ENCODE peak calls at places on chromosome 6, in six cellular contexts. Y is caudate nucleus, X is AG04450, A is left ventricle myocardium inferior, O is AG20443, L is neural progenitor cell. J is an unnamed sample.

GRCh38 chr6:88359530-88360202 is 193.5 kb upstream of the CNR1 start:
- DNase-seq in Y (no peak), X (no peak), A (no peak), O (no peak), L (peak), J (no peak)

GRCh38 chr6:131309437-131309836 is 174.2 kb downstream of the AKAP7 start:
- DNase-seq in Y (no peak), X (no peak), A (no peak), O (no peak), L (no peak), J (no peak)

GRCh38 chr6:90574610-90575009 is 12.3 kb downstream of the MAP3K7 start:
- DNase-seq in Y (no peak), X (no peak), A (no peak), O (no peak), L (no peak), J (no peak)

GRCh38 chr6:169839493-169839892 is 88.1 kb downstream of the ERMARD start:
- DNase-seq in Y (no peak), X (no peak), A (no peak), O (no peak), L (no peak), J (no peak)

GRCh38 chr6:166998256-166999144 is 697 bp upstream of the CEP43 start:
- DNase-seq in Y (no peak), X (no peak), A (peak), O (peak), L (peak), J (no peak)

GRCh38 chr6:170281331-170282292 is 9.3 kb downstream of the DLL1 start:
- DNase-seq in Y (no peak), X (no peak), A (no peak), O (no peak), L (no peak), J (no peak)

GRCh38 chr6:138052783-138053182 is 54.4 kb downstream of the PERP start:
- DNase-seq in Y (no peak), X (no peak), A (no peak), O (no peak), L (no peak), J (no peak)

GRCh38 chr6:51349866-51350265 is 531.2 kb downstream of the TFAP2B start:
- DNase-seq in Y (no peak), X (no peak), A (no peak), O (no peak), L (peak), J (no peak)

GRCh38 chr6:38636027-38636426 is 3.7 kb downstream of the BTBD9 start:
- DNase-seq in Y (no peak), X (no peak), A (no peak), O (no peak), L (no peak), J (no peak)

GRCh38 chr6:36195471-36196048 is 984 bp upstream of the BRPF3 start:
- DNase-seq in Y (no peak), X (no peak), A (no peak), O (no peak), L (peak), J (no peak)

GRCh38 chr6:110216140-110216539 is 35.9 kb downstream of the CDC40 start:
- DNase-seq in Y (no peak), X (no peak), A (no peak), O (no peak), L (no peak), J (no peak)

GRCh38 chr6:157867155-157867559 is 44.1 kb downstream of the SNX9 start:
- DNase-seq in Y (no peak), X (no peak), A (no peak), O (peak), L (no peak), J (no peak)